ENCODE peak calls at places on chromosomes 13 and 19, in seven cellular contexts. K is fibroblast of lung; Z is central memory CD8-positive, alpha-beta T cell; P is skeletal muscle cell; R is left ventricle myocardium inferior; T is neural progenitor cell; F is pulmonary artery endothelial cell. H is an unnamed sample.

GRCh38 chr13:64052526-64052925 is 2636.9 kb upstream of the PCDH20 start:
- DNase-seq in K (no peak), T (no peak), Z (no peak), R (no peak), P (no peak), F (no peak), H (no peak)

GRCh38 chr13:68748038-68748437 is 1359.6 kb upstream of the ATXN8OS start:
- DNase-seq in F (no peak), K (peak), T (no peak), R (no peak), Z (no peak), P (no peak), H (no peak)

GRCh38 chr19:5586300-5587070 is 18.7 kb upstream of the TINCR start:
- DNase-seq in P (no peak), Z (no peak), F (no peak), R (no peak), K (peak), T (no peak), H (no peak)

GRCh38 chr19:39327990-39328705 is 7.5 kb upstream of the LRFN1 start:
- DNase-seq in F (no peak), K (peak), T (peak), P (no peak), R (peak), Z (peak), H (peak)

GRCh38 chr13:28707629-28708427 is 10.9 kb downstream of the SLC46A3 start:
- DNase-seq in R (no peak), P (peak), K (peak), T (no peak), F (no peak), Z (no peak), H (no peak)

GRCh38 chr13:100987993-100988392 is 313.4 kb upstream of the TMTC4 start:
- DNase-seq in K (peak), R (no peak), P (peak), Z (no peak), T (peak), F (no peak), H (no peak)

GRCh38 chr19:15318241-15318691 is 14.1 kb downstream of the BRD4 start:
- DNase-seq in T (no peak), P (no peak), F (no peak), K (peak), R (no peak), Z (no peak), H (no peak)

GRCh38 chr13:47178090-47178950 is 281.5 kb upstream of the HTR2A start:
- DNase-seq in R (no peak), F (no peak), P (no peak), K (no peak), Z (no peak), T (no peak), H (no peak)

GRCh38 chr13:45195421-45195820 is 5.4 kb downstream of the KCTD4 start:
- DNase-seq in R (no peak), F (no peak), T (no peak), P (no peak), K (no peak), Z (no peak), H (no peak)

GRCh38 chr19:28239270-28239669 is 973.7 kb downstream of the UQCRFS1 start:
- DNase-seq in Z (no peak), K (no peak), P (no peak), F (no peak), T (peak), R (no peak), H (no peak)

GRCh38 chr13:105377452-105377851 is 1158.0 kb downstream of the EFNB2 start:
- DNase-seq in P (no peak), T (no peak), Z (no peak), K (peak), F (no peak), R (no peak), H (no peak)

GRCh38 chr13:37241786-37242185 is 136.3 kb upstream of the CSNK1A1L start:
- DNase-seq in Z (no peak), P (no peak), R (no peak), F (no peak), K (peak), T (no peak), H (no peak)

GRCh38 chr13:20351279-20352022 is 119.3 kb upstream of the GJB6 start:
- DNase-seq in K (peak), P (peak), T (no peak), Z (no peak), F (no peak), R (no peak), H (no peak)

GRCh38 chr13:73870036-73870741 is 264.0 kb downstream of the KLF12 start:
- DNase-seq in Z (no peak), P (peak), F (no peak), R (no peak), K (peak), T (no peak), H (no peak)

GRCh38 chr19:13100871-13101589 is 1.6 kb downstream of the LYL1 start:
- DNase-seq in P (no peak), Z (no peak), T (no peak), R (no peak), K (no peak), F (no peak), H (no peak)

GRCh38 chr13:32126298-32126697 is 94.7 kb downstream of the FRY start:
- DNase-seq in Z (no peak), K (peak), R (no peak), P (no peak), T (no peak), F (no peak), H (no peak)

GRCh38 chr13:114135731-114136171 is 3.3 kb upstream of the RASA3 start:
- DNase-seq in T (no peak), R (no peak), F (no peak), Z (no peak), K (peak), P (no peak), H (no peak)

GRCh38 chr19:50478901-50479715 is 2.5 kb upstream of the GARIN5A start:
- DNase-seq in P (no peak), K (peak), R (no peak), Z (no peak), F (no peak), T (peak), H (no peak)

GRCh38 chr19:7072541-7072940 is 3.0 kb downstream of the ZNF557 start:
- DNase-seq in K (no peak), P (no peak), Z (no peak), T (no peak), R (no peak), F (no peak), H (no peak)

GRCh38 chr19:14248578-14249011 is 42.6 kb upstream of the ADGRL1 start:
- DNase-seq in K (peak), R (peak), P (no peak), T (peak), F (no peak), Z (no peak), H (peak)

GRCh38 chr19:54231077-54231931 is 8.5 kb upstream of the LILRB3 start:
- DNase-seq in T (peak), Z (peak), F (peak), R (peak), P (peak), K (peak), H (peak)

GRCh38 chr13:97226788-97227627 is 4.9 kb downstream of the MBNL2 start:
- DNase-seq in K (no peak), F (peak), R (no peak), T (no peak), P (no peak), Z (peak), H (peak)

GRCh38 chr13:21668665-21669599 is 1.9 kb upstream of the FGF9 start:
- DNase-seq in F (no peak), Z (peak), R (no peak), P (no peak), K (peak), T (peak), H (peak)

GRCh38 chr19:51531349-51532315 is at the start of gene SIGLEC6:
- DNase-seq in R (peak), T (no peak), F (no peak), K (no peak), Z (no peak), P (no peak), H (no peak)

GRCh38 chr13:39875111-39875510 is 219.6 kb downstream of the COG6 start:
- DNase-seq in P (no peak), F (no peak), T (no peak), Z (no peak), K (no peak), R (no peak), H (no peak)

GRCh38 chr13:100665403-100665802 is 9.2 kb downstream of the TMTC4 start:
- DNase-seq in T (no peak), Z (no peak), K (no peak), R (no peak), P (no peak), F (no peak), H (no peak)

GRCh38 chr13:109233293-109233692 is 553.1 kb downstream of the IRS2 start:
- DNase-seq in K (peak), Z (no peak), P (no peak), R (no peak), T (no peak), F (no peak), H (no peak)

GRCh38 chr19:46080561-46080960 is 39.8 kb upstream of the IGFL4 start:
- DNase-seq in Z (no peak), R (no peak), F (no peak), T (no peak), P (peak), K (peak), H (no peak)

GRCh38 chr19:57803594-57804325 is 11.0 kb downstream of the ZNF552 start:
- DNase-seq in T (peak), P (peak), R (no peak), F (no peak), Z (no peak), K (peak), H (no peak)

GRCh38 chr19:50326101-50326664 is 3.0 kb downstream of the KCNC3 start:
- DNase-seq in F (no peak), Z (no peak), P (no peak), T (no peak), K (no peak), R (no peak), H (no peak)

GRCh38 chr19:48403606-48404005 is 10.1 kb downstream of the GRIN2D start:
- DNase-seq in Z (peak), K (peak), R (no peak), P (no peak), F (no peak), T (peak), H (peak)

GRCh38 chr19:23054456-23054855 is 51.5 kb upstream of the ZNF728 start:
- DNase-seq in P (no peak), T (no peak), F (no peak), K (no peak), R (no peak), Z (no peak), H (no peak)

GRCh38 chr13:26061947-26062346 is 10.1 kb upstream of the SHISA2 start:
- DNase-seq in K (peak), Z (no peak), F (peak), T (no peak), P (peak), R (no peak), H (no peak)

GRCh38 chr19:13872695-13873389 is 4.1 kb upstream of the NANOS3 start:
- DNase-seq in T (peak), R (no peak), P (no peak), Z (no peak), F (no peak), K (no peak), H (no peak)

GRCh38 chr13:100214886-100215285 is 126.0 kb downstream of the PCCA start:
- DNase-seq in P (peak), K (peak), R (no peak), T (no peak), Z (no peak), F (no peak), H (no peak)

H was measured in CD8-positive, alpha-beta memory T cell.